ENCODE peak calls at places on chromosomes 7 and 10, in four cellular contexts. K, G, V and E are unnamed samples.

GRCh38 chr7:27179503-27180430 is 5.3 kb downstream of the HOXA11 start:
- DNase-seq in V (peak; percentile 5), K (peak; percentile 67), G (peak; percentile 46), E (peak; percentile 75)

GRCh38 chr10:62812672-62813439 is 3.3 kb downstream of the EGR2 start:
- DNase-seq in G (no peak), K (no peak), V (no peak), E (no peak)

GRCh38 chr7:148723166-148723559 is 24.5 kb downstream of the CUL1 start:
- DNase-seq in K (no peak), V (no peak), G (no peak), E (no peak)

GRCh38 chr10:58593008-58593407 is 80.3 kb downstream of the BICC1 start:
- DNase-seq in G (no peak), V (no peak), K (no peak), E (no peak)

GRCh38 chr10:51960494-51960895 is 261.1 kb upstream of the CSTF2T start:
- DNase-seq in V (no peak), G (no peak), K (no peak), E (no peak)

GRCh38 chr10:3261921-3262320 is 89.3 kb upstream of the PITRM1 start:
- DNase-seq in V (no peak), K (no peak), G (no peak), E (no peak)

GRCh38 chr7:92612501-92612900 is 22.3 kb upstream of the FAM133B start:
- DNase-seq in V (no peak), K (no peak), G (no peak), E (no peak)

GRCh38 chr7:30519122-30519521 is 14.5 kb upstream of the GGCT start:
- DNase-seq in V (no peak), K (no peak), G (no peak), E (no peak)

GRCh38 chr7:118844748-118845147 is 620.2 kb downstream of the ANKRD7 start:
- DNase-seq in G (no peak), K (no peak), V (no peak), E (no peak)

GRCh38 chr7:148058092-148058491 is 532.5 kb upstream of the C7orf33 start:
- DNase-seq in K (no peak), G (no peak), V (no peak), E (no peak)

GRCh38 chr10:22002531-22003110 is 909 bp downstream of the DNAJC1 start:
- DNase-seq in G (no peak), K (no peak), V (no peak), E (peak; percentile 42)

GRCh38 chr10:71963756-71964668 is at the start of gene CHST3:
- DNase-seq in G (no peak), V (peak; percentile 79), K (peak; percentile 41), E (peak; percentile 2)